ENCODE peak calls at places on chromosomes 12 and 14, in eight cellular contexts. D is AG09309; R is mucosa of descending colon; H is cardiac muscle cell; C is left ventricle myocardium inferior; Y is activated CD4-positive, alpha-beta T cell treated with anti-CD3 and anti-CD28 coated beads for 1 hour; O is fibroblast of gingiva; Q is skeletal muscle cell. F is an unnamed sample.

GRCh38 chr12:115799610-115800009 is 477.9 kb downstream of the MED13L start:
- DNase-seq in C (no peak), D (no peak), Y (no peak), O (no peak), H (no peak), Q (no peak), R (no peak), F (no peak)

GRCh38 chr12:111529424-111530368 is 69.4 kb downstream of the ATXN2 start:
- DNase-seq in H (peak; percentile 71), D (peak; percentile 4), Q (peak; percentile 14), Y (peak; percentile 28), O (peak; percentile 56), R (peak; percentile 17), C (no peak), F (peak; percentile 30)

GRCh38 chr14:31947680-31948580 is 129.2 kb upstream of the ARHGAP5 start:
- DNase-seq in D (no peak), C (no peak), H (no peak), R (no peak), O (no peak), Q (no peak), Y (no peak), F (no peak)

GRCh38 chr14:33475623-33476022 is 475.3 kb downstream of the EGLN3 start:
- DNase-seq in R (peak; percentile 88), H (peak; percentile 59), Y (no peak), D (no peak), C (no peak), Q (peak; percentile 26), O (no peak), F (no peak)

GRCh38 chr14:56170028-56170427 is 51.8 kb downstream of the PELI2 start:
- DNase-seq in C (no peak), O (no peak), H (peak; percentile 69), Y (no peak), R (no peak), D (no peak), Q (no peak), F (no peak)

GRCh38 chr14:60760648-60761364 is 26.2 kb downstream of the MNAT1 start:
- DNase-seq in R (no peak), C (no peak), O (no peak), H (no peak), D (no peak), Q (no peak), Y (no peak), F (no peak)

GRCh38 chr12:88756153-88756552 is 175.9 kb upstream of the KITLG start:
- DNase-seq in Y (no peak), O (no peak), Q (no peak), C (no peak), D (no peak), H (no peak), R (no peak), F (no peak)

GRCh38 chr14:74507085-74507484 is 13.5 kb downstream of the ISCA2 start:
- DNase-seq in R (no peak), O (no peak), H (no peak), Q (no peak), D (no peak), Y (no peak), C (no peak), F (no peak)

GRCh38 chr12:101616027-101616494 is 21.3 kb downstream of the MYBPC1 start:
- DNase-seq in D (no peak), Y (no peak), C (no peak), Q (no peak), O (peak; percentile 19), H (peak; percentile 52), R (peak; percentile 58), F (peak; percentile 37)

GRCh38 chr14:58699656-58700055 is 61.9 kb downstream of the DACT1 start:
- DNase-seq in D (no peak), Q (no peak), H (no peak), Y (no peak), O (peak; percentile 4), C (no peak), R (no peak), F (no peak)

GRCh38 chr12:104604070-104604994 is 147.6 kb downstream of the CHST11 start:
- DNase-seq in H (peak; percentile 97), Y (peak; percentile 10), C (peak; percentile 63), O (peak; percentile 91), R (peak; percentile 30), D (peak; percentile 90), Q (peak; percentile 97), F (peak; percentile 90)

GRCh38 chr12:52139579-52140062 is 52.2 kb downstream of the KRT80 start:
- DNase-seq in Y (no peak), Q (no peak), C (no peak), O (peak; percentile 34), D (no peak), R (peak; percentile 75), H (no peak), F (no peak)

GRCh38 chr12:108879615-108880254 is at the start of gene DAO:
- DNase-seq in C (no peak), D (no peak), R (no peak), Y (no peak), O (no peak), H (no peak), Q (no peak), F (no peak)

GRCh38 chr14:59690426-59690825 is 113.8 kb upstream of the CCDC175 start:
- DNase-seq in O (no peak), H (no peak), Y (no peak), R (no peak), C (no peak), Q (no peak), D (no peak), F (no peak)

GRCh38 chr12:59650594-59651229 is 54.9 kb downstream of the SLC16A7 start:
- DNase-seq in Q (no peak), D (no peak), C (no peak), H (peak; percentile 40), R (peak; percentile 26), Y (no peak), O (no peak), F (no peak)

GRCh38 chr14:96195441-96196081 is 9.1 kb upstream of the BDKRB2 start:
- DNase-seq in C (no peak), D (no peak), Q (no peak), O (no peak), H (no peak), Y (no peak), R (no peak), F (no peak)

GRCh38 chr14:38442208-38442607 is 186.3 kb upstream of the CLEC14A start:
- DNase-seq in C (no peak), O (no peak), H (peak; percentile 18), R (no peak), D (no peak), Y (no peak), Q (no peak), F (no peak)

GRCh38 chr14:60637490-60638452 is 11.5 kb downstream of the SIX1 start:
- DNase-seq in Y (no peak), O (peak; percentile 47), H (peak; percentile 40), C (no peak), R (no peak), Q (no peak), D (no peak), F (no peak)

GRCh38 chr14:90495357-90496276 is 98.8 kb downstream of the CALM1 start:
- DNase-seq in D (peak; percentile 16), H (peak; percentile 82), O (peak; percentile 30), Y (no peak), R (peak; percentile 83), Q (peak; percentile 28), C (no peak), F (no peak)

GRCh38 chr14:69665596-69665995 is 54.2 kb downstream of the SUSD6 start:
- DNase-seq in O (no peak), Y (no peak), R (no peak), C (no peak), H (no peak), D (no peak), Q (no peak), F (no peak)

GRCh38 chr12:90460681-90461080 is 494.3 kb downstream of the CCER1 start:
- DNase-seq in D (peak; percentile 21), Y (no peak), Q (peak; percentile 0), H (peak; percentile 24), O (peak; percentile 54), R (no peak), C (no peak), F (no peak)

GRCh38 chr12:110109037-110109836 is 14.9 kb upstream of the IFT81 start:
- DNase-seq in O (peak; percentile 100), Y (no peak), R (peak; percentile 60), H (peak; percentile 99), Q (peak; percentile 100), C (peak; percentile 61), D (peak; percentile 100), F (peak; percentile 87)

GRCh38 chr14:93712838-93713724 is 75.2 kb downstream of the PRIMA1 start:
- DNase-seq in R (no peak), C (no peak), O (no peak), Y (no peak), D (no peak), H (no peak), Q (no peak), F (no peak)

F was measured in uterus.